ENCODE peak calls at places on chromosomes 6 and 20, in seven cellular contexts. P is activated T-cell treated with anti-CD3 and anti-CD28 coated beads for 1 hour, F is mucosa of gallbladder, H is SHP77, N is DMS153, K is natural killer cell, L is ELF-1. V is an unnamed sample.

GRCh38 chr20:57899554-57899953 is 189.7 kb upstream of the PMEPA1 start:
- DNase-seq in L (no peak), H (no peak), F (no peak), N (no peak), P (no peak), K (no peak), V (no peak)

GRCh38 chr20:34069341-34070078 is 42.5 kb downstream of the EIF2S2 start:
- DNase-seq in K (peak), L (peak), F (peak), P (peak), H (peak), N (peak), V (peak)

GRCh38 chr6:12163744-12164507 is 126.2 kb upstream of the EDN1 start:
- DNase-seq in N (no peak), P (no peak), K (no peak), L (peak), H (no peak), F (no peak), V (no peak)

GRCh38 chr20:45867811-45868176 is 10.4 kb downstream of the ZSWIM3 start:
- DNase-seq in N (no peak), F (no peak), L (no peak), P (no peak), K (no peak), H (no peak), V (no peak)

GRCh38 chr6:53987527-53987888 is 123.7 kb upstream of the MLIP start:
- DNase-seq in F (no peak), P (no peak), L (no peak), H (no peak), N (no peak), K (no peak), V (no peak)

GRCh38 chr6:169393753-169394152 is 140.1 kb upstream of the THBS2 start:
- DNase-seq in P (no peak), L (no peak), H (no peak), F (no peak), N (no peak), K (no peak), V (no peak)

GRCh38 chr6:150491131-150491795 is 108.4 kb upstream of the PLEKHG1 start:
- DNase-seq in L (no peak), P (no peak), H (no peak), K (no peak), N (no peak), F (no peak), V (peak)

GRCh38 chr6:113944701-113945100 is 26.2 kb downstream of the HDAC2 start:
- DNase-seq in H (no peak), F (no peak), L (no peak), P (no peak), K (no peak), N (no peak), V (no peak)

GRCh38 chr6:161215876-161216615 is 57.8 kb downstream of the AGPAT4 start:
- DNase-seq in H (no peak), F (no peak), P (no peak), K (no peak), L (no peak), N (no peak), V (no peak)

GRCh38 chr6:24313477-24314141 is 44.2 kb downstream of the DCDC2 start:
- DNase-seq in P (no peak), K (no peak), N (no peak), F (peak), H (no peak), L (peak), V (no peak)

GRCh38 chr6:16698988-16699868 is 62.0 kb downstream of the ATXN1 start:
- DNase-seq in L (no peak), N (no peak), H (no peak), P (no peak), F (no peak), K (no peak), V (peak)

GRCh38 chr20:3166338-3166912 is 6.8 kb upstream of the FASTKD5 start:
- DNase-seq in L (no peak), N (no peak), F (no peak), P (no peak), K (no peak), H (no peak), V (no peak)

GRCh38 chr20:6976096-6976495 is 208.6 kb downstream of the BMP2 start:
- DNase-seq in N (no peak), K (no peak), F (no peak), H (no peak), P (no peak), L (no peak), V (no peak)

GRCh38 chr6:7143161-7143974 is 35.6 kb downstream of the RREB1 start:
- DNase-seq in F (no peak), H (peak), P (no peak), L (no peak), N (peak), K (no peak), V (no peak)

GRCh38 chr6:43990275-43990626 is 137.0 kb downstream of the MRPL14 start:
- DNase-seq in F (no peak), H (no peak), N (peak), P (no peak), L (no peak), K (no peak), V (no peak)

GRCh38 chr6:31740397-31741223 is 805 bp downstream of the MSH5 start:
- DNase-seq in P (no peak), L (no peak), F (no peak), N (no peak), H (no peak), K (no peak), V (no peak)

GRCh38 chr20:56636701-56637100 is 7.6 kb downstream of the TFAP2C start:
- DNase-seq in N (no peak), H (no peak), L (no peak), K (no peak), P (no peak), F (no peak), V (no peak)

GRCh38 chr6:89257346-89257745 is 40.2 kb upstream of the GABRR1 start:
- DNase-seq in N (no peak), P (no peak), L (no peak), K (no peak), H (no peak), F (no peak), V (no peak)

GRCh38 chr6:87393026-87393622 is 14.6 kb upstream of the CFAP206 start:
- DNase-seq in N (peak), L (peak), H (peak), F (peak), P (no peak), K (peak), V (peak)

GRCh38 chr6:150661608-150662007 is 61.9 kb downstream of the PLEKHG1 start:
- DNase-seq in F (no peak), K (no peak), N (no peak), P (no peak), L (no peak), H (no peak), V (no peak)

GRCh38 chr20:63313349-63314014 is 20.5 kb downstream of the COL20A1 start:
- DNase-seq in H (no peak), P (no peak), F (no peak), K (no peak), L (no peak), N (no peak), V (no peak)